ENCODE peak calls at places on chromosomes 11 and 22, in ten cellular contexts. P is esophagus squamous epithelium, A is right lobe of liver, T is K562, C is stomach, S is H1, Q is Peyer's patch, E is thyroid gland, K is GM12878, M is transverse colon. F is an unnamed sample.

GRCh38 chr11:19947521-19948114 is 212.7 kb downstream of the DBX1 start:
- DNase-seq in M (no peak), Q (no peak), C (no peak), S (no peak), E (no peak), T (no peak), P (no peak), A (no peak), K (no peak), F (no peak)

GRCh38 chr11:3136542-3137455 is 28.3 kb downstream of the OSBPL5 start:
- DNase-seq in C (no peak), A (peak; percentile 17), S (no peak), E (no peak), P (no peak), K (no peak), T (no peak), M (no peak), Q (no peak), F (no peak)

GRCh38 chr22:45341503-45341902 is 31.8 kb downstream of the FAM118A start:
- DNase-seq in E (peak; percentile 69), C (no peak), Q (no peak), A (no peak), T (no peak), S (no peak), K (no peak), M (no peak), P (no peak), F (no peak)

GRCh38 chr22:44698531-44699421 is 3.2 kb upstream of the PRR5 start:
- DNase-seq in K (no peak), P (no peak), T (no peak), S (peak; percentile 67), C (no peak), Q (no peak), M (no peak), A (no peak), E (no peak), F (peak; percentile 66)

GRCh38 chr22:27804016-27804415 is 2.5 kb upstream of the MN1 start:
- DNase-seq in K (no peak), P (no peak), Q (no peak), M (no peak), A (no peak), C (no peak), S (no peak), E (no peak), T (no peak), F (no peak)

GRCh38 chr22:35104491-35104890 is 38.5 kb downstream of the ISX start:
- DNase-seq in E (no peak), K (no peak), A (no peak), S (no peak), C (no peak), M (no peak), T (no peak), P (no peak), Q (no peak), F (no peak)

GRCh38 chr11:129815596-129816461 is at the start of gene TMEM45B:
- DNase-seq in S (peak; percentile 78), C (peak; percentile 75), P (no peak), M (peak; percentile 82), K (no peak), A (peak; percentile 83), Q (peak; percentile 93), T (no peak), E (peak; percentile 81), F (no peak)

GRCh38 chr11:34330653-34331052 is 27.2 kb downstream of the ABTB2 start:
- DNase-seq in T (no peak), E (no peak), A (no peak), M (no peak), C (no peak), Q (no peak), S (no peak), K (no peak), P (no peak), F (no peak)

GRCh38 chr11:46856605-46857339 is 10.7 kb upstream of the CKAP5 start:
- DNase-seq in M (no peak), K (no peak), Q (no peak), T (no peak), A (no peak), S (no peak), C (no peak), P (no peak), E (no peak), F (no peak)

GRCh38 chr22:50436134-50436830 is 38.6 kb downstream of the SBF1 start:
- DNase-seq in C (no peak), P (no peak), K (no peak), A (peak; percentile 16), T (no peak), Q (no peak), E (no peak), S (no peak), M (no peak), F (no peak)

GRCh38 chr22:35729309-35729698 is 11.6 kb downstream of the APOL5 start:
- DNase-seq in T (no peak), E (no peak), K (no peak), A (no peak), S (no peak), C (no peak), Q (no peak), P (no peak), M (no peak), F (no peak)

GRCh38 chr11:112697371-112697770 is 263.8 kb upstream of the NCAM1 start:
- DNase-seq in T (no peak), K (no peak), M (no peak), A (no peak), Q (no peak), E (no peak), C (no peak), S (no peak), P (no peak), F (no peak)

GRCh38 chr11:96207459-96208449 is 135.2 kb downstream of the MAML2 start:
- DNase-seq in S (no peak), P (no peak), T (no peak), Q (no peak), E (no peak), K (no peak), M (peak; percentile 52), C (no peak), A (no peak), F (no peak)

GRCh38 chr22:45468872-45469572 is 33.7 kb upstream of the FBLN1 start:
- DNase-seq in T (no peak), E (peak; percentile 73), Q (no peak), A (no peak), P (no peak), S (no peak), C (no peak), M (no peak), K (no peak), F (no peak)

GRCh38 chr11:111557425-111558111 is 17.0 kb downstream of the LAYN start:
- DNase-seq in S (no peak), P (no peak), M (no peak), E (no peak), Q (no peak), C (no peak), K (no peak), T (no peak), A (no peak), F (no peak)

GRCh38 chr11:11478687-11479086 is 125.6 kb upstream of the CSNK2A3 start:
- DNase-seq in Q (no peak), P (no peak), A (no peak), E (no peak), K (no peak), S (peak; percentile 54), T (no peak), C (no peak), M (no peak), F (no peak)

GRCh38 chr11:65321828-65322495 is 7.3 kb downstream of the CDC42EP2 start:
- DNase-seq in E (peak; percentile 36), P (no peak), S (no peak), M (no peak), Q (no peak), A (no peak), K (no peak), C (no peak), T (no peak), F (no peak)

GRCh38 chr11:67015048-67015447 is 7.9 kb upstream of the SYT12 start:
- DNase-seq in P (no peak), S (no peak), T (no peak), A (no peak), K (no peak), Q (no peak), C (no peak), E (no peak), M (no peak), F (no peak)

GRCh38 chr11:76280151-76280881 is 74.0 kb upstream of the WNT11 start:
- DNase-seq in A (no peak), Q (no peak), C (no peak), S (no peak), M (no peak), T (no peak), P (no peak), K (no peak), E (no peak), F (no peak)
- TF ChIP-seq CTCF in A (no peak), Q (no peak), C (no peak), S (no peak), M (no peak), T (no peak), P (no peak), K (no peak), E (no peak), F (no peak)

DNA sequence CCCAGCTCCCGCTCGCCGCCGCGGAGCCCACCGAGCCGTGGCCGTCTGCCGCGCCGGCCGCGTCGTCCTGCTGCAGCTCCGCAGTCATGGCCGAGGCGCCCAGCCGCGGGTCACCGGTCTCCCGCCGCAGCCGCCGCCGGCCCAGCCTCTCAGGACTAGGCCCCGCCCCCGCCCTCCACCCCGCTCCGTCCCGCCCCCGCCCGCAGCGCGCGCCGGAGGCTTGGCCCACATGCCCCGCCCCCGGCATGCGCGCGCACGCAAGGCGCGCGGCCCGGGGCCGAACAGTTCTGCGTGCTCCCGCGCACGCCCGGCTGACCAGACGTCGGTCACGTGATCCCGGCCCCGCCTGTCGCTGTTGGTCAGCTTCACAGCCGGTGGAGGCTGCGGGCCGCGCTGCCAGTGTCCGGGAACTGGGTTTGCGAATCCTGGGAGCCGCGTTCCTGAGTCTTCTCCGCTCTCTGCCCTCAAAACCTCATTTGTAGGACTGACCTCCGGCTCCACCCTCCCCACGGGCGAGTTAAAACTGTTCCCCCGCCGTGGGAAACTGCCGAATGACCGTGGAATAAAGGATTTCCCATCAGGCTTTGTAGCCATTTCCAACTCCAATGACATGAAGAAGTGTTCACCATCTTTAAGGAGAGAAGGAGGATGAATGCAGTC is at the start of gene USP28:
- DNase-seq in P (peak; percentile 51), C (peak; percentile 97), M (peak; percentile 98), Q (peak; percentile 98), E (peak; percentile 98), T (peak; percentile 98), S (peak; percentile 96), K (peak; percentile 68), A (peak; percentile 99), F (peak; percentile 95)
- TF ChIP-seq POLR2A in P (no peak), C (peak; percentile 14), M (peak; percentile 85), Q (peak; percentile 72), E (peak; percentile 90), T (peak; percentile 98), S (peak; percentile 95), K (peak; percentile 94), A (peak; percentile 87), F (peak; percentile 64)

GRCh38 chr22:41661088-41661487 is 27.6 kb downstream of the SNU13 start:
- DNase-seq in C (no peak), S (no peak), P (no peak), Q (no peak), M (no peak), K (no peak), A (no peak), E (no peak), T (no peak), F (no peak)
- H3K36me3 ChIP-seq in C (peaks cover 90% of the 10 kb centered on the region), S (peaks cover 54% of the 10 kb centered on the region), P (peaks cover 82% of the 10 kb centered on the region), Q (no peaks in the 10 kb centered on the region), M (no peaks in the 10 kb centered on the region), K (peaks cover 36% of the 10 kb centered on the region), A (peaks cover 17% of the 10 kb centered on the region), E (peaks cover 80% of the 10 kb centered on the region), T (peaks cover 85% of the 10 kb centered on the region), F (peaks cover 8% of the 10 kb centered on the region)

GRCh38 chr11:7448126-7448525 is 37.2 kb upstream of the OLFML1 start:
- DNase-seq in T (no peak), P (no peak), Q (no peak), K (no peak), A (no peak), M (no peak), E (no peak), C (no peak), S (peak; percentile 52), F (no peak)
- TF ChIP-seq CTCF in T (peak; percentile 10), P (no peak), Q (no peak), K (no peak), A (no peak), M (no peak), E (no peak), C (no peak), S (peak; percentile 40), F (no peak)